ENCODE peak calls at places on chromosomes 11 and 22, in nine cellular contexts. One of them, this sample, is unnamed.

GRCh38 chr11:64570341-64570740 is 20.7 kb upstream of the SLC22A12 start:
- DNase-seq in NCI-H1930: no peak
- DNase-seq in left ventricle myocardium inferior: no peak
- DNase-seq in KG1: no peak
- DNase-seq in breast epithelium: no peak
- DNase-seq in adipocyte: no peak
- DNase-seq in H4: no peak
- DNase-seq in LoVo: no peak
- DNase-seq in stimulated activated CD4-positive, alpha-beta T cell treated with anti-CD3 and anti-CD28 coated beads, TNF-alpha, amount 100 ng/mL, for 48 hours: no peak
- DNase-seq in this sample: no peak

GRCh38 chr11:73784734-73785133 is 2.9 kb upstream of the MRPL48 start:
- DNase-seq in stimulated activated CD4-positive, alpha-beta T cell treated with anti-CD3 and anti-CD28 coated beads, TNF-alpha, amount 100 ng/mL, for 48 hours: no peak
- DNase-seq in NCI-H1930: no peak
- DNase-seq in adipocyte: no peak
- DNase-seq in LoVo: peak
- DNase-seq in left ventricle myocardium inferior: no peak
- DNase-seq in H4: no peak
- DNase-seq in KG1: no peak
- DNase-seq in breast epithelium: no peak
- DNase-seq in this sample: no peak

GRCh38 chr11:68469122-68469521 is 8.6 kb downstream of the PPP6R3 start:
- DNase-seq in adipocyte: peak
- DNase-seq in KG1: no peak
- DNase-seq in H4: no peak
- DNase-seq in left ventricle myocardium inferior: no peak
- DNase-seq in LoVo: no peak
- DNase-seq in stimulated activated CD4-positive, alpha-beta T cell treated with anti-CD3 and anti-CD28 coated beads, TNF-alpha, amount 100 ng/mL, for 48 hours: no peak
- DNase-seq in breast epithelium: no peak
- DNase-seq in NCI-H1930: no peak
- DNase-seq in this sample: no peak

GRCh38 chr22:44795701-44796630 is 43.6 kb downstream of the ARHGAP8 start:
- DNase-seq in KG1: no peak
- DNase-seq in LoVo: no peak
- DNase-seq in adipocyte: no peak
- DNase-seq in NCI-H1930: no peak
- DNase-seq in H4: no peak
- DNase-seq in stimulated activated CD4-positive, alpha-beta T cell treated with anti-CD3 and anti-CD28 coated beads, TNF-alpha, amount 100 ng/mL, for 48 hours: no peak
- DNase-seq in breast epithelium: no peak
- DNase-seq in left ventricle myocardium inferior: no peak
- DNase-seq in this sample: no peak

GRCh38 chr11:545171-545570 is 7.8 kb downstream of the LRRC56 start:
- DNase-seq in stimulated activated CD4-positive, alpha-beta T cell treated with anti-CD3 and anti-CD28 coated beads, TNF-alpha, amount 100 ng/mL, for 48 hours: no peak
- DNase-seq in adipocyte: no peak
- DNase-seq in LoVo: no peak
- DNase-seq in KG1: no peak
- DNase-seq in breast epithelium: no peak
- DNase-seq in left ventricle myocardium inferior: no peak
- DNase-seq in H4: no peak
- DNase-seq in NCI-H1930: no peak
- DNase-seq in this sample: no peak

GRCh38 chr22:28034760-28035401 is 115.8 kb upstream of the PITPNB start:
- DNase-seq in stimulated activated CD4-positive, alpha-beta T cell treated with anti-CD3 and anti-CD28 coated beads, TNF-alpha, amount 100 ng/mL, for 48 hours: no peak
- DNase-seq in NCI-H1930: peak
- DNase-seq in left ventricle myocardium inferior: peak
- DNase-seq in LoVo: no peak
- DNase-seq in breast epithelium: no peak
- DNase-seq in KG1: no peak
- DNase-seq in H4: no peak
- DNase-seq in adipocyte: peak
- DNase-seq in this sample: peak

GRCh38 chr11:73147771-73148681 is 5.9 kb upstream of the FCHSD2 start:
- DNase-seq in H4: no peak
- DNase-seq in adipocyte: no peak
- DNase-seq in stimulated activated CD4-positive, alpha-beta T cell treated with anti-CD3 and anti-CD28 coated beads, TNF-alpha, amount 100 ng/mL, for 48 hours: no peak
- DNase-seq in NCI-H1930: no peak
- DNase-seq in LoVo: no peak
- DNase-seq in breast epithelium: no peak
- DNase-seq in KG1: no peak
- DNase-seq in left ventricle myocardium inferior: peak
- DNase-seq in this sample: no peak

GRCh38 chr22:35894464-35894878 is 134.2 kb downstream of the RBFOX2 start:
- DNase-seq in LoVo: no peak
- DNase-seq in left ventricle myocardium inferior: no peak
- DNase-seq in H4: no peak
- DNase-seq in KG1: no peak
- DNase-seq in stimulated activated CD4-positive, alpha-beta T cell treated with anti-CD3 and anti-CD28 coated beads, TNF-alpha, amount 100 ng/mL, for 48 hours: no peak
- DNase-seq in NCI-H1930: no peak
- DNase-seq in breast epithelium: no peak
- DNase-seq in adipocyte: no peak
- DNase-seq in this sample: no peak

GRCh38 chr11:15967966-15968365 is 388.4 kb downstream of the SOX6 start:
- DNase-seq in H4: peak
- DNase-seq in KG1: no peak
- DNase-seq in left ventricle myocardium inferior: no peak
- DNase-seq in stimulated activated CD4-positive, alpha-beta T cell treated with anti-CD3 and anti-CD28 coated beads, TNF-alpha, amount 100 ng/mL, for 48 hours: no peak
- DNase-seq in LoVo: no peak
- DNase-seq in adipocyte: peak
- DNase-seq in breast epithelium: no peak
- DNase-seq in NCI-H1930: no peak
- DNase-seq in this sample: no peak

GRCh38 chr11:60625262-60625661 is 74.2 kb upstream of the MS4A8 start:
- DNase-seq in adipocyte: peak
- DNase-seq in KG1: no peak
- DNase-seq in NCI-H1930: no peak
- DNase-seq in stimulated activated CD4-positive, alpha-beta T cell treated with anti-CD3 and anti-CD28 coated beads, TNF-alpha, amount 100 ng/mL, for 48 hours: no peak
- DNase-seq in left ventricle myocardium inferior: no peak
- DNase-seq in LoVo: peak
- DNase-seq in breast epithelium: no peak
- DNase-seq in H4: peak
- DNase-seq in this sample: no peak

GRCh38 chr22:50002791-50003190 is 9.8 kb downstream of the IL17REL start:
- DNase-seq in stimulated activated CD4-positive, alpha-beta T cell treated with anti-CD3 and anti-CD28 coated beads, TNF-alpha, amount 100 ng/mL, for 48 hours: no peak
- DNase-seq in KG1: no peak
- DNase-seq in breast epithelium: no peak
- DNase-seq in adipocyte: no peak
- DNase-seq in H4: no peak
- DNase-seq in NCI-H1930: no peak
- DNase-seq in left ventricle myocardium inferior: no peak
- DNase-seq in LoVo: no peak
- DNase-seq in this sample: no peak

GRCh38 chr11:34977039-34977906 is 60.9 kb downstream of the PDHX start:
- DNase-seq in KG1: no peak
- DNase-seq in NCI-H1930: no peak
- DNase-seq in stimulated activated CD4-positive, alpha-beta T cell treated with anti-CD3 and anti-CD28 coated beads, TNF-alpha, amount 100 ng/mL, for 48 hours: no peak
- DNase-seq in left ventricle myocardium inferior: no peak
- DNase-seq in adipocyte: peak
- DNase-seq in LoVo: peak
- DNase-seq in H4: peak
- DNase-seq in breast epithelium: no peak
- DNase-seq in this sample: no peak

GRCh38 chr22:27883656-27884350 is 35.3 kb downstream of the PITPNB start:
- DNase-seq in breast epithelium: no peak
- DNase-seq in adipocyte: no peak
- DNase-seq in H4: no peak
- DNase-seq in left ventricle myocardium inferior: no peak
- DNase-seq in NCI-H1930: no peak
- DNase-seq in stimulated activated CD4-positive, alpha-beta T cell treated with anti-CD3 and anti-CD28 coated beads, TNF-alpha, amount 100 ng/mL, for 48 hours: no peak
- DNase-seq in KG1: no peak
- DNase-seq in LoVo: no peak
- DNase-seq in this sample: no peak

GRCh38 chr11:72864692-72865655 is 50.8 kb downstream of the ATG16L2 start:
- DNase-seq in NCI-H1930: no peak
- DNase-seq in H4: no peak
- DNase-seq in LoVo: no peak
- DNase-seq in left ventricle myocardium inferior: peak
- DNase-seq in adipocyte: peak
- DNase-seq in breast epithelium: no peak
- DNase-seq in stimulated activated CD4-positive, alpha-beta T cell treated with anti-CD3 and anti-CD28 coated beads, TNF-alpha, amount 100 ng/mL, for 48 hours: no peak
- DNase-seq in KG1: no peak
- DNase-seq in this sample: no peak

GRCh38 chr11:47412152-47412746 is 3.9 kb downstream of the SLC39A13 start:
- DNase-seq in KG1: no peak
- DNase-seq in adipocyte: peak
- DNase-seq in LoVo: no peak
- DNase-seq in breast epithelium: no peak
- DNase-seq in NCI-H1930: peak
- DNase-seq in H4: no peak
- DNase-seq in stimulated activated CD4-positive, alpha-beta T cell treated with anti-CD3 and anti-CD28 coated beads, TNF-alpha, amount 100 ng/mL, for 48 hours: no peak
- DNase-seq in left ventricle myocardium inferior: peak
- DNase-seq in this sample: no peak

GRCh38 chr11:126926376-126926791 is 74.2 kb downstream of the KIRREL3 start:
- DNase-seq in KG1: no peak
- DNase-seq in left ventricle myocardium inferior: no peak
- DNase-seq in NCI-H1930: no peak
- DNase-seq in H4: peak
- DNase-seq in breast epithelium: no peak
- DNase-seq in LoVo: no peak
- DNase-seq in adipocyte: no peak
- DNase-seq in stimulated activated CD4-positive, alpha-beta T cell treated with anti-CD3 and anti-CD28 coated beads, TNF-alpha, amount 100 ng/mL, for 48 hours: no peak
- DNase-seq in this sample: peak

GRCh38 chr11:87180743-87181142 is 143.0 kb downstream of the TMEM135 start:
- DNase-seq in adipocyte: peak
- DNase-seq in NCI-H1930: no peak
- DNase-seq in stimulated activated CD4-positive, alpha-beta T cell treated with anti-CD3 and anti-CD28 coated beads, TNF-alpha, amount 100 ng/mL, for 48 hours: no peak
- DNase-seq in left ventricle myocardium inferior: no peak
- DNase-seq in breast epithelium: no peak
- DNase-seq in H4: peak
- DNase-seq in KG1: no peak
- DNase-seq in LoVo: no peak
- DNase-seq in this sample: no peak

GRCh38 chr11:3094223-3094824 is 37.1 kb upstream of the CARS1 start:
- DNase-seq in LoVo: no peak
- DNase-seq in KG1: no peak
- DNase-seq in left ventricle myocardium inferior: no peak
- DNase-seq in breast epithelium: peak
- DNase-seq in H4: no peak
- DNase-seq in stimulated activated CD4-positive, alpha-beta T cell treated with anti-CD3 and anti-CD28 coated beads, TNF-alpha, amount 100 ng/mL, for 48 hours: no peak
- DNase-seq in adipocyte: no peak
- DNase-seq in NCI-H1930: no peak
- DNase-seq in this sample: no peak

This sample was measured in Jurkat, Clone E6-1.